ENCODE peak calls at places on chromosomes 7 and 10, in four cellular contexts. V is GM12878, S is HepG2, Q is H1. J is an unnamed sample.

GRCh38 chr7:94907420-94908203 is at the start of gene PPP1R9A:
- DNase-seq in V (no peak), S (peak; percentile 63), Q (peak; percentile 41), J (no peak)

GRCh38 chr10:89391882-89392756 is at the start of gene IFIT1:
- DNase-seq in V (peak; percentile 80), S (peak; percentile 82), Q (no peak), J (peak; percentile 51)

GRCh38 chr7:49580000-49580399 is 193.4 kb upstream of the VWC2 start:
- DNase-seq in V (no peak), S (no peak), Q (peak; percentile 29), J (no peak)

GRCh38 chr10:53918755-53919154 is 882.3 kb downstream of the PCDH15 start:
- DNase-seq in V (no peak), S (no peak), Q (no peak), J (no peak)

GRCh38 chr7:74483402-74484336 is 30.0 kb downstream of the GTF2IRD1 start:
- DNase-seq in V (no peak), S (no peak), Q (no peak), J (no peak)

GRCh38 chr7:157568071-157568784 is 231.4 kb downstream of the DNAJB6 start:
- DNase-seq in V (no peak), S (no peak), Q (no peak), J (no peak)

GRCh38 chr10:9547921-9548904 is 1469.5 kb upstream of the CELF2 start:
- DNase-seq in V (no peak), S (no peak), Q (no peak), J (no peak)

GRCh38 chr10:46325021-46325420 is 38.2 kb downstream of the ANTXRL start:
- DNase-seq in V (no peak), S (no peak), Q (no peak), J (no peak)

GRCh38 chr7:2008936-2009540 is 223.7 kb downstream of the MAD1L1 start:
- DNase-seq in V (no peak), S (no peak), Q (no peak), J (no peak)

GRCh38 chr7:2355079-2356008 is 717 bp downstream of the EIF3B start:
- DNase-seq in V (no peak), S (no peak), Q (no peak), J (peak; percentile 57)

GRCh38 chr10:83582407-83583095 is 556.8 kb upstream of the GHITM start:
- DNase-seq in V (no peak), S (no peak), Q (no peak), J (no peak)

GRCh38 chr10:93071674-93072224 is 1.9 kb upstream of the CYP26A1 start:
- DNase-seq in V (no peak), S (peak; percentile 70), Q (no peak), J (peak; percentile 89)

GRCh38 chr7:94696981-94697670 is 41.2 kb upstream of the SGCE start:
- DNase-seq in V (no peak), S (peak; percentile 76), Q (no peak), J (no peak)

GRCh38 chr7:73647725-73648592 is 19.7 kb upstream of the VPS37D start:
- DNase-seq in V (no peak), S (peak; percentile 41), Q (no peak), J (no peak)

GRCh38 chr10:73095479-73096021 is 1.1 kb downstream of the P4HA1 start:
- DNase-seq in V (no peak), S (peak; percentile 49), Q (no peak), J (peak; percentile 59)

GRCh38 chr7:107743567-107744344 is at the start of gene CBLL1:
- DNase-seq in V (peak; percentile 79), S (peak; percentile 91), Q (peak; percentile 78), J (peak; percentile 99)

GRCh38 chr10:99630439-99630838 is 10.2 kb upstream of the SLC25A28 start:
- DNase-seq in V (no peak), S (peak; percentile 55), Q (no peak), J (no peak)

GRCh38 chr10:129646921-129647320 is 179.9 kb downstream of the MGMT start:
- DNase-seq in V (no peak), S (no peak), Q (no peak), J (no peak)

GRCh38 chr7:125775319-125775718 is 845.7 kb upstream of the POT1 start:
- DNase-seq in V (no peak), S (no peak), Q (no peak), J (no peak)

GRCh38 chr7:34488766-34489165 is 169.3 kb upstream of the NPSR1 start:
- DNase-seq in V (no peak), S (no peak), Q (no peak), J (no peak)

GRCh38 chr7:120703585-120704240 is 154.2 kb downstream of the TSPAN12 start:
- DNase-seq in V (no peak), S (no peak), Q (no peak), J (no peak)

GRCh38 chr10:98354491-98354890 is 60.5 kb downstream of the PYROXD2 start:
- DNase-seq in V (no peak), S (no peak), Q (no peak), J (no peak)

GRCh38 chr7:20227291-20227795 is 10.2 kb upstream of the MACC1 start:
- DNase-seq in V (no peak), S (no peak), Q (no peak), J (no peak)

GRCh38 chr10:110758898-110759297 is 112.8 kb upstream of the PDCD4 start:
- DNase-seq in V (no peak), S (no peak), Q (peak; percentile 13), J (no peak)

GRCh38 chr7:115678049-115678982 is 352.2 kb downstream of the TFEC start:
- DNase-seq in V (no peak), S (peak; percentile 93), Q (no peak), J (no peak)

GRCh38 chr10:114367041-114367675 is 37.1 kb downstream of the AFAP1L2 start:
- DNase-seq in V (no peak), S (no peak), Q (no peak), J (no peak)

GRCh38 chr10:96895662-96896424 is 63.7 kb downstream of the LCOR start:
- DNase-seq in V (no peak), S (no peak), Q (no peak), J (no peak)

GRCh38 chr7:15507235-15507634 is 54.6 kb downstream of the AGMO start:
- DNase-seq in V (no peak), S (no peak), Q (no peak), J (no peak)

GRCh38 chr10:52410916-52411315 is 96.8 kb downstream of the DKK1 start:
- DNase-seq in V (no peak), S (no peak), Q (no peak), J (no peak)

GRCh38 chr7:144473908-144474307 is 70.4 kb upstream of the NOBOX start:
- DNase-seq in V (no peak), S (no peak), Q (no peak), J (no peak)

GRCh38 chr10:110404374-110404773 is 93.3 kb upstream of the DUSP5 start:
- DNase-seq in V (no peak), S (no peak), Q (no peak), J (no peak)

GRCh38 chr7:137987968-137988367 is 13.9 kb downstream of the CREB3L2 start:
- DNase-seq in V (peak; percentile 61), S (no peak), Q (no peak), J (no peak)

GRCh38 chr7:16874061-16874460 is 7.7 kb downstream of the AGR3 start:
- DNase-seq in V (no peak), S (no peak), Q (no peak), J (no peak)

GRCh38 chr7:128045766-128046165 is 14.5 kb upstream of the LRRC4 start:
- DNase-seq in V (no peak), S (no peak), Q (no peak), J (no peak)

GRCh38 chr10:15439381-15439837 is 68.3 kb upstream of the FAM171A1 start:
- DNase-seq in V (no peak), S (peak; percentile 14), Q (no peak), J (peak; percentile 75)

GRCh38 chr10:75035975-75036708 is 75.3 kb upstream of the SAMD8 start:
- DNase-seq in V (no peak), S (no peak), Q (no peak), J (no peak)

GRCh38 chr7:36941359-36941758 is 217.1 kb upstream of the AOAH start:
- DNase-seq in V (no peak), S (no peak), Q (no peak), J (no peak)

GRCh38 chr7:36943591-36944430 is 219.5 kb upstream of the AOAH start:
- DNase-seq in V (no peak), S (no peak), Q (no peak), J (no peak)

GRCh38 chr7:36939816-36940215 is 215.5 kb upstream of the AOAH start:
- DNase-seq in V (no peak), S (no peak), Q (no peak), J (no peak)

GRCh38 chr7:36942558-36943354 is 218.5 kb upstream of the AOAH start:
- DNase-seq in V (no peak), S (no peak), Q (no peak), J (no peak)

DNA sequence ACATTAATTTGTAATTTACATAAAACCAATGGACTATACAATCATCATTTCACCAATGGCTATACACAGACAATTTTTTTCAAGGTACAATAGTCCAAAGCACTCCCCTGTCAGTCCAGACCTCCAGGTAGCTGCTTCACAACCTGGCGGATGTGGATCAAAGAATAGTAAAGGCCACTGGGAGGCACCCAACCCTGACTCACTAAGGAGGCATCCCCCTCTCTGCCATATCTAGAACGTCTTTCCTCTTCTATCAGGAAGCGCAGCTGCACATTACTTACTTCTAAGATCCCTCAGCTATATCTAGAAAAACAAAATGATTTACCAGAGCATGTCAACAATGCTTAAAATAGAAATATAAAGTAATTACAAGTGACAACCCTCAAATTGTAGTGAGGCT is 217.8 kb upstream of the AOAH start:
- DNase-seq in V (no peak), S (peak; percentile 15), Q (no peak), J (no peak)
- TF ChIP-seq CREB1 in V (no peak), S (no peak), Q (no peak), J (no peak)

GRCh38 chr7:29467193-29467592 is 96.4 kb upstream of the PRR15 start:
- DNase-seq in V (no peak), S (no peak), Q (no peak), J (no peak)
- TF ChIP-seq RAD21 in V (no peak), S (no peak), Q (no peak), J (no peak)

GRCh38 chr7:142887282-142888015 is 1.9 kb upstream of the TRPV6 start:
- DNase-seq in V (no peak), S (no peak), Q (no peak), J (no peak)
- TF ChIP-seq CREB1 in V (no peak), S (no peak), Q (no peak), J (no peak)

DNA sequence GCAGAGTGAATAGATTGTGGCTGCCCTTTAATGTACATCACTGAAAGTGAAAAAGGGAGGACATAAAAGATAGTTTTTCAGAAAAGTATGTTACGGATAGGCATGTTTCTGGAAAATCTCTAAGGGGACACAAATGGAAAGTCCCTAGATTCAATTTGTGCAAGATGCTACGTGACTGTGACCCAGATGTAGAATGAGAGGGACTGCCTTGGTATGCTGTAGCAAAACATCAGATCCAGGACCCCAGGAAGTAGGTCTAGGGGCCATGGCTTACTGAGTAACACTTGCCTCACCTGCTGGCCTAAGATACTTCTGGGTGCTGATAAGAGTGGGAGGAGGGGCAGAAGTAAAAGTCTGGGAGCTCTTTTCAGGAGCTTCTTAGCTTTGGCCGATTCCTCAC is 191.2 kb upstream of the PHYHIPL start:
- DNase-seq in V (no peak), S (no peak), Q (no peak), J (no peak)
- TF ChIP-seq RAD21 in V (no peak), S (no peak), Q (no peak), J (no peak)

DNA sequence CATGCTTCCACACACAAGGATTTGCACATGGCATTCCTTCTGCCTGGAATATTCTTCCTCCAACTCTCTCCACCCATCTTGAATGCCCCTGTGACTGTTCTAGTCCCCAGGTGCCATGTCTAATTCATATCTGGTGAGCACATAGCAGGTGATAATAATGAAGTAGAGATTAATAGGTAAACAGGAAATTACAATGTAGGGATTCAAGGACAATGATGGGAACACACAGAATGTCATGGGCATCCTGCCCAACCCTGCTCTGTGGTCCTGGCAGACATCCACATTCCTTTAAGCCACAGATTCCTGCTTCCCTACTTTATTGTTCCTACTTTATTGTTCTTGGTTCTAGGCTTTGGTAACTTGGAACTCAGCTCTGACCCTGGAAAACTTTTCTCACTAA is 115.8 kb downstream of the THSD7A start:
- DNase-seq in V (no peak), S (no peak), Q (no peak), J (no peak)
- TF ChIP-seq CREB1 in V (no peak), S (no peak), Q (no peak), J (no peak)

J was measured in K562.